ENCODE peak calls at places on chromosomes 16 and 17, in ten cellular contexts. One of them, this sample, is unnamed.

GRCh38 chr16:67166883-67167168 is 2.3 kb downstream of the HSF4 start:
- DNase-seq in endothelial cell: no peak
- DNase-seq in foreskin fibroblast: no peak
- DNase-seq in kidney tubule cell: no peak
- DNase-seq in smooth muscle cell of the brain vasculature: no peak
- DNase-seq in MV-4-11: no peak
- DNase-seq in T1000: no peak
- DNase-seq in dermis blood vessel endothelial cell: no peak
- DNase-seq in fibroblast of villous mesenchyme: no peak
- DNase-seq in breast epithelium: no peak
- DNase-seq in this sample: no peak

GRCh38 chr17:78144736-78145641 is 1.2 kb upstream of the C17orf99 start:
- DNase-seq in endothelial cell: no peak
- DNase-seq in foreskin fibroblast: no peak
- DNase-seq in kidney tubule cell: peak; percentile 48
- DNase-seq in smooth muscle cell of the brain vasculature: no peak
- DNase-seq in MV-4-11: no peak
- DNase-seq in T1000: no peak
- DNase-seq in dermis blood vessel endothelial cell: no peak
- DNase-seq in fibroblast of villous mesenchyme: peak; percentile 52
- DNase-seq in breast epithelium: peak; percentile 76
- DNase-seq in this sample: no peak

GRCh38 chr17:28253663-28254062 is 65.3 kb upstream of the TMEM97 start:
- DNase-seq in endothelial cell: no peak
- DNase-seq in foreskin fibroblast: no peak
- DNase-seq in kidney tubule cell: no peak
- DNase-seq in smooth muscle cell of the brain vasculature: no peak
- DNase-seq in MV-4-11: no peak
- DNase-seq in T1000: no peak
- DNase-seq in dermis blood vessel endothelial cell: no peak
- DNase-seq in fibroblast of villous mesenchyme: no peak
- DNase-seq in breast epithelium: no peak
- DNase-seq in this sample: no peak

GRCh38 chr16:31569360-31569717 is 41.6 kb downstream of the AHSP start:
- DNase-seq in endothelial cell: peak; percentile 6
- DNase-seq in foreskin fibroblast: no peak
- DNase-seq in kidney tubule cell: no peak
- DNase-seq in smooth muscle cell of the brain vasculature: no peak
- DNase-seq in MV-4-11: no peak
- DNase-seq in T1000: no peak
- DNase-seq in dermis blood vessel endothelial cell: no peak
- DNase-seq in fibroblast of villous mesenchyme: no peak
- DNase-seq in breast epithelium: no peak
- DNase-seq in this sample: no peak

GRCh38 chr17:76901542-76902197 is 33.5 kb downstream of the MGAT5B start:
- DNase-seq in endothelial cell: no peak
- DNase-seq in foreskin fibroblast: no peak
- DNase-seq in kidney tubule cell: no peak
- DNase-seq in smooth muscle cell of the brain vasculature: no peak
- DNase-seq in MV-4-11: no peak
- DNase-seq in T1000: no peak
- DNase-seq in dermis blood vessel endothelial cell: peak; percentile 52
- DNase-seq in fibroblast of villous mesenchyme: no peak
- DNase-seq in breast epithelium: no peak
- DNase-seq in this sample: no peak

GRCh38 chr16:4433914-4434787 is 8.5 kb downstream of the DNAJA3 start:
- DNase-seq in endothelial cell: no peak
- DNase-seq in foreskin fibroblast: no peak
- DNase-seq in kidney tubule cell: no peak
- DNase-seq in smooth muscle cell of the brain vasculature: no peak
- DNase-seq in MV-4-11: no peak
- DNase-seq in T1000: no peak
- DNase-seq in dermis blood vessel endothelial cell: no peak
- DNase-seq in fibroblast of villous mesenchyme: no peak
- DNase-seq in breast epithelium: no peak
- DNase-seq in this sample: no peak

GRCh38 chr17:20896153-20896649 is 146.6 kb downstream of the USP22 start:
- DNase-seq in endothelial cell: no peak
- DNase-seq in foreskin fibroblast: no peak
- DNase-seq in kidney tubule cell: no peak
- DNase-seq in smooth muscle cell of the brain vasculature: no peak
- DNase-seq in MV-4-11: no peak
- DNase-seq in T1000: no peak
- DNase-seq in dermis blood vessel endothelial cell: peak; percentile 54
- DNase-seq in fibroblast of villous mesenchyme: no peak
- DNase-seq in breast epithelium: no peak
- DNase-seq in this sample: peak; percentile 42

GRCh38 chr16:75801307-75801706 is 75.0 kb upstream of the CPHXL start:
- DNase-seq in endothelial cell: no peak
- DNase-seq in foreskin fibroblast: no peak
- DNase-seq in kidney tubule cell: no peak
- DNase-seq in smooth muscle cell of the brain vasculature: no peak
- DNase-seq in MV-4-11: no peak
- DNase-seq in T1000: no peak
- DNase-seq in dermis blood vessel endothelial cell: no peak
- DNase-seq in fibroblast of villous mesenchyme: no peak
- DNase-seq in breast epithelium: no peak
- DNase-seq in this sample: no peak

GRCh38 chr17:67258836-67259468 is 14.0 kb upstream of the HELZ start:
- DNase-seq in endothelial cell: no peak
- DNase-seq in foreskin fibroblast: no peak
- DNase-seq in kidney tubule cell: no peak
- DNase-seq in smooth muscle cell of the brain vasculature: no peak
- DNase-seq in MV-4-11: peak; percentile 67
- DNase-seq in T1000: no peak
- DNase-seq in dermis blood vessel endothelial cell: no peak
- DNase-seq in fibroblast of villous mesenchyme: no peak
- DNase-seq in breast epithelium: no peak
- DNase-seq in this sample: no peak

GRCh38 chr17:46002311-46002972 is 3.4 kb downstream of the STH start:
- DNase-seq in endothelial cell: peak; percentile 80
- DNase-seq in foreskin fibroblast: peak; percentile 28
- DNase-seq in kidney tubule cell: peak; percentile 63
- DNase-seq in smooth muscle cell of the brain vasculature: peak; percentile 44
- DNase-seq in MV-4-11: peak; percentile 44
- DNase-seq in T1000: peak; percentile 58
- DNase-seq in dermis blood vessel endothelial cell: peak; percentile 75
- DNase-seq in fibroblast of villous mesenchyme: peak; percentile 62
- DNase-seq in breast epithelium: peak; percentile 77
- DNase-seq in this sample: peak; percentile 76

GRCh38 chr16:66810391-66810790 is 9.0 kb upstream of the TERB1 start:
- DNase-seq in endothelial cell: no peak
- DNase-seq in foreskin fibroblast: no peak
- DNase-seq in kidney tubule cell: no peak
- DNase-seq in smooth muscle cell of the brain vasculature: no peak
- DNase-seq in MV-4-11: no peak
- DNase-seq in T1000: no peak
- DNase-seq in dermis blood vessel endothelial cell: no peak
- DNase-seq in fibroblast of villous mesenchyme: no peak
- DNase-seq in breast epithelium: no peak
- DNase-seq in this sample: no peak

GRCh38 chr17:7922499-7923289 is 6.6 kb upstream of the RNF227 start:
- DNase-seq in endothelial cell: peak; percentile 83
- DNase-seq in foreskin fibroblast: peak; percentile 77
- DNase-seq in kidney tubule cell: peak; percentile 61
- DNase-seq in smooth muscle cell of the brain vasculature: peak; percentile 32
- DNase-seq in MV-4-11: no peak
- DNase-seq in T1000: peak; percentile 4
- DNase-seq in dermis blood vessel endothelial cell: peak; percentile 86
- DNase-seq in fibroblast of villous mesenchyme: peak; percentile 82
- DNase-seq in breast epithelium: peak; percentile 91
- DNase-seq in this sample: peak; percentile 84

This sample was measured in activated T-cell treated with anti-CD3 and anti-CD28 coated beads, Interleukin-2, amount 50 U/mL, for 1 hour.